ENCODE peak calls at places on chromosome 14, in four cellular contexts. B, J, Y and L are unnamed samples.

GRCh38 chr14:24051162-24051788 is 534 bp upstream of the CARMIL3 start:
- DNase-seq in B (no peak), J (no peak), Y (no peak), L (no peak)

GRCh38 chr14:51653855-51654548 is 2.3 kb downstream of the FRMD6 start:
- DNase-seq in B (no peak), J (no peak), Y (no peak), L (no peak)

GRCh38 chr14:36659822-36660735 is 1.6 kb upstream of the PAX9 start:
- DNase-seq in B (no peak), J (no peak), Y (no peak), L (no peak)

GRCh38 chr14:105367116-105368031 is 31.0 kb upstream of the TEX22 start:
- DNase-seq in B (no peak), J (no peak), Y (no peak), L (no peak)

GRCh38 chr14:69037790-69038448 is 58.8 kb upstream of the ACTN1 start:
- DNase-seq in B (no peak), J (peak; percentile 25), Y (no peak), L (no peak)

GRCh38 chr14:55915464-55915863 is 202.7 kb upstream of the PELI2 start:
- DNase-seq in B (no peak), J (no peak), Y (no peak), L (no peak)

GRCh38 chr14:61154606-61155005 is 126.5 kb downstream of the TMEM30B start:
- DNase-seq in B (no peak), J (no peak), Y (no peak), L (no peak)

GRCh38 chr14:68824517-68825347 is 31.9 kb upstream of the ZFP36L1 start:
- DNase-seq in B (peak; percentile 86), J (peak; percentile 69), Y (peak; percentile 88), L (peak; percentile 92)

GRCh38 chr14:103091041-103091882 is 3.3 kb upstream of the EXOC3L4 start:
- DNase-seq in B (peak; percentile 61), J (peak; percentile 48), Y (peak; percentile 53), L (peak; percentile 61)

GRCh38 chr14:30034049-30034635 is 106.5 kb upstream of the PRKD1 start:
- DNase-seq in B (no peak), J (peak; percentile 6), Y (no peak), L (no peak)

GRCh38 chr14:78790262-78790661 is 620.1 kb downstream of the NRXN3 start:
- DNase-seq in B (no peak), J (no peak), Y (no peak), L (no peak)

GRCh38 chr14:92866181-92866752 is 56.7 kb upstream of the CHGA start:
- DNase-seq in B (no peak), J (no peak), Y (no peak), L (no peak)

GRCh38 chr14:69263364-69263763 is 3.4 kb downstream of the GALNT16 start:
- DNase-seq in B (peak; percentile 71), J (peak; percentile 92), Y (no peak), L (peak; percentile 38)

GRCh38 chr14:33782923-33783322 is 168.0 kb downstream of the EGLN3 start:
- DNase-seq in B (no peak), J (no peak), Y (no peak), L (no peak)

GRCh38 chr14:105206873-105207272 is 25.8 kb upstream of the NUDT14 start:
- DNase-seq in B (no peak), J (no peak), Y (no peak), L (no peak)

GRCh38 chr14:24070285-24071143 is 848 bp upstream of the CPNE6 start:
- DNase-seq in B (no peak), J (no peak), Y (no peak), L (no peak)

GRCh38 chr14:35534884-35535793 is 1.2 kb downstream of the INSM2 start:
- DNase-seq in B (peak; percentile 53), J (peak; percentile 63), Y (peak; percentile 60), L (peak; percentile 78)

GRCh38 chr14:99575043-99576023 is 28.7 kb downstream of the CCDC85C start:
- DNase-seq in B (no peak), J (no peak), Y (peak; percentile 85), L (peak; percentile 67)
- H3K4me1 ChIP-seq in B (peaks cover 65% of the 10 kb centered on the region), J (peaks cover 49% of the 10 kb centered on the region), Y (peaks cover 10% of the 10 kb centered on the region), L (peaks cover 80% of the 10 kb centered on the region)

GRCh38 chr14:88791629-88792571 is 853 bp downstream of the EML5 start:
- DNase-seq in B (peak; percentile 22), J (no peak), Y (peak; percentile 29), L (peak; percentile 42)

GRCh38 chr14:88790501-88791251 is 2.1 kb downstream of the EML5 start:
- DNase-seq in B (no peak), J (no peak), Y (no peak), L (no peak)

GRCh38 chr14:88792572-88793258 is at the start of gene EML5:
- DNase-seq in B (peak; percentile 82), J (peak; percentile 54), Y (peak; percentile 88), L (peak; percentile 89)

GRCh38 chr14:88793259-88793625 is 489 bp upstream of the EML5 start:
- DNase-seq in B (no peak), J (no peak), Y (no peak), L (no peak)

GRCh38 chr14:88791252-88791621 is 1.5 kb downstream of the EML5 start:
- DNase-seq in B (no peak), J (no peak), Y (no peak), L (no peak)
- TF ChIP-seq CTCF in B (no peak), J (no peak), Y (no peak), L (no peak)

GRCh38 chr14:71606064-71606463 is 326.2 kb upstream of the RGS6 start:
- DNase-seq in B (no peak), J (no peak), Y (no peak), L (no peak)

GRCh38 chr14:71606575-71606974 is 325.7 kb upstream of the RGS6 start:
- DNase-seq in B (no peak), J (no peak), Y (no peak), L (no peak)

GRCh38 chr14:71607056-71607455 is 325.2 kb upstream of the RGS6 start:
- DNase-seq in B (no peak), J (no peak), Y (no peak), L (no peak)

GRCh38 chr14:71602524-71602923 is 329.7 kb upstream of the RGS6 start:
- DNase-seq in B (no peak), J (no peak), Y (no peak), L (no peak)

GRCh38 chr14:71604231-71604630 is 328.0 kb upstream of the RGS6 start:
- DNase-seq in B (no peak), J (no peak), Y (no peak), L (no peak)
- H3K4me1 ChIP-seq in B (no peaks in the 10 kb centered on the region), J (no peaks in the 10 kb centered on the region), Y (no peaks in the 10 kb centered on the region), L (no peaks in the 10 kb centered on the region)

DNA sequence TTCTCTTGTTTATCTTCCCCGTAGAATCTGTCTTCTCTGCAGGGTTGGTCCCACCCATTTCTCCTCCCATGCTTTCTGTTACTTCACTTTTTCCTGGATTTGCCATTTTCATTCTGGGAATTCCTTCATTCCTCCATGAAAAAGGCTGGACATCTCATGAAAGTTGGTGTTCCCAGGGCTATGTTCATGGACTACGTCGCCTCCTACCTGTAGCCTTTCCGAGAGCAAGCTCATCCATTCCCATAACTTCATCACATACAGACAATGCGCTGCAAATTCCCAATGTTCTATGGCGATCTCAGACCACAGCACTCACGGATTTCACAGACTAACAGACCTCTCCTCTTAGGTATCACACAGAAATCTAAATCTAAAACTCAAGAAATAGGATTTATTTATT is 217.1 kb downstream of the EXOC5 start:
- DNase-seq in B (no peak), J (no peak), Y (no peak), L (no peak)
- TF ChIP-seq CTCF in B (no peak), J (no peak), Y (no peak), L (no peak)

GRCh38 chr14:100844846-100845245 is 18.9 kb downstream of the MEG3 start:
- DNase-seq in B (no peak), J (no peak), Y (no peak), L (no peak)

GRCh38 chr14:100841445-100842403 is 15.8 kb downstream of the MEG3 start:
- DNase-seq in B (no peak), J (no peak), Y (no peak), L (no peak)

GRCh38 chr14:100844082-100844408 is 18.1 kb downstream of the MEG3 start:
- DNase-seq in B (no peak), J (no peak), Y (no peak), L (no peak)

GRCh38 chr14:100840751-100841444 is 15.0 kb downstream of the MEG3 start:
- DNase-seq in B (no peak), J (no peak), Y (no peak), L (no peak)

GRCh38 chr14:100842799-100843198 is 16.9 kb downstream of the MEG3 start:
- DNase-seq in B (peak; percentile 52), J (peak; percentile 87), Y (no peak), L (no peak)
- H3K4me1 ChIP-seq in B (no peaks in the 10 kb centered on the region), J (peaks cover 3% of the 10 kb centered on the region), Y (no peaks in the 10 kb centered on the region), L (peaks cover 4% of the 10 kb centered on the region)

DNA sequence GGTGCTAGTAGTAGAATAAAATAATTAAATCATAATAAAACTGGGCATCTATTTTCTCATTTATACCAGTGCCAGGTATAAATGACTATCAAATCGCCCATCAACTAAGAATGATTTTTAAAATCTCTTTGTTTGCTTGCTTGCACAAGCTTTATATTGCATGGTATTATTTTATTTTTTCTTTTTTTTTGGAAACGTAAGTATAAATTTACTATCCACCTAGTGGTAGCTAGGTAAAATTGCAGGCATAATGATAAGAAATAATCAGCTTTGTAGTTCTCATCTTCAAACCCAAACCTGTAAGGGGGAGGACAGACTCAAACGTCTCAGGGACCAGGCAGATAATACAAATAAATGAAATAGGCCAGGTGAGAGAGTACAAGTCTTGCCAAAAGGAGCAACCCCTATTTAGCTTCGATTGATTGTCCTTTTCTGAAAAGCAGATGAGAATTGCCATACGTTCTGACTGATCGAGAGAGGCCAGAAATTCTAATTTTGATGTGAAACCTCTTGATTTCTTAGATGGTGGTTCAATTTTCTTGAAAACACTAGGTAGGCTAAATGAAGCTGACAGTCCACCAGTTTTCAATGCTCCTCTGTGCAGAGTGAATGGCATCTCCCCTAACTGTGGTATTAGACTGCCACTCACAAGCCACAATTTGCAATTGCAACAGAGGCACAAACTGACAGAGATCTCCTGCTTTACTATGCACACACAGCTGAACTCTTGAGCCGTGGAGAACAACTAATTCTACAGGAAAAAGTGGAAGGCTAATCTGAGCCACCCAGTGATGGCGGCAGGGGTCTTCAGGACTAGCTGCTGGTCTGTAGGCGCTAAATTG is 189.3 kb downstream of the DACT1 start:
- DNase-seq in B (no peak), J (no peak), Y (no peak), L (no peak)
- TF ChIP-seq CTCF in B (no peak), J (peak; percentile 37), Y (no peak), L (peak; percentile 22)